ENCODE peak calls at places on chromosomes 3 and 15, in five cellular contexts. J, U, Y, V and S are unnamed samples.

GRCh38 chr3:26484140-26484539 is 138.4 kb upstream of the LRRC3B start:
- DNase-seq in J (no peak), U (peak; percentile 54), Y (no peak), V (no peak), S (no peak)

GRCh38 chr15:74725241-74725774 is at the start of gene CYP1A1:
- DNase-seq in J (no peak), U (peak; percentile 68), Y (peak; percentile 61), V (no peak), S (no peak)

GRCh38 chr15:94324117-94324826 is 92.9 kb downstream of the MCTP2 start:
- DNase-seq in J (no peak), U (peak; percentile 54), Y (peak; percentile 53), V (no peak), S (peak; percentile 70)

GRCh38 chr3:72957303-72957702 is 39.3 kb upstream of the PPP4R2 start:
- DNase-seq in J (no peak), U (no peak), Y (peak; percentile 51), V (no peak), S (peak; percentile 69)

GRCh38 chr15:35980719-35981118 is 434.8 kb upstream of the DPH6 start:
- DNase-seq in J (no peak), U (no peak), Y (no peak), V (no peak), S (no peak)

GRCh38 chr15:37109952-37110630 is 9.7 kb upstream of the MEIS2 start:
- DNase-seq in J (peak; percentile 72), U (peak; percentile 66), Y (no peak), V (no peak), S (peak; percentile 89)

GRCh38 chr15:96270581-96271172 is 59.8 kb upstream of the NR2F2 start:
- DNase-seq in J (no peak), U (no peak), Y (no peak), V (no peak), S (no peak)

GRCh38 chr3:114380233-114380645 is 86.4 kb downstream of the TIGIT start:
- DNase-seq in J (peak; percentile 8), U (no peak), Y (peak; percentile 29), V (peak; percentile 57), S (peak; percentile 87)

GRCh38 chr3:53464424-53464823 is 30.0 kb upstream of the CACNA1D start:
- DNase-seq in J (no peak), U (no peak), Y (no peak), V (no peak), S (no peak)

GRCh38 chr3:31958721-31959152 is 22.3 kb downstream of the OSBPL10 start:
- DNase-seq in J (no peak), U (peak; percentile 26), Y (no peak), V (no peak), S (no peak)

GRCh38 chr15:86061581-86061980 is 18.1 kb upstream of the AGBL1 start:
- DNase-seq in J (peak; percentile 27), U (no peak), Y (no peak), V (no peak), S (no peak)

GRCh38 chr15:86064326-86064725 is 15.3 kb upstream of the AGBL1 start:
- DNase-seq in J (no peak), U (no peak), Y (no peak), V (no peak), S (no peak)

GRCh38 chr15:86062646-86063193 is 17.0 kb upstream of the AGBL1 start:
- DNase-seq in J (no peak), U (no peak), Y (no peak), V (no peak), S (no peak)

GRCh38 chr15:86066174-86066829 is 13.4 kb upstream of the AGBL1 start:
- DNase-seq in J (no peak), U (no peak), Y (no peak), V (no peak), S (no peak)

GRCh38 chr15:86063328-86064180 is 16.1 kb upstream of the AGBL1 start:
- DNase-seq in J (no peak), U (no peak), Y (no peak), V (no peak), S (no peak)
- H3K27ac ChIP-seq in J (no peak overlapping the region), U (no peak overlapping the region), Y (no peak overlapping the region), V (no peak overlapping the region), S (no peak overlapping the region)

GRCh38 chr15:47473857-47474256 is 243.4 kb upstream of the SEMA6D start:
- DNase-seq in J (no peak), U (no peak), Y (no peak), V (no peak), S (peak; percentile 81)
- TF ChIP-seq POLR2AphosphoS5 in J (no peak), U (no peak), Y (no peak), V (peak; percentile 79), S (peak; percentile 47)

GRCh38 chr15:73560501-73561117 is 72.6 kb downstream of the NPTN start:
- DNase-seq in J (no peak), U (no peak), Y (no peak), V (no peak), S (no peak)
- H3K36me3 ChIP-seq in J (peaks cover 37% of the 10 kb centered on the region), U (peaks cover 18% of the 10 kb centered on the region), Y (peaks cover 93% of the 10 kb centered on the region), V (no peaks in the 10 kb centered on the region), S (peaks cover 88% of the 10 kb centered on the region)

DNA sequence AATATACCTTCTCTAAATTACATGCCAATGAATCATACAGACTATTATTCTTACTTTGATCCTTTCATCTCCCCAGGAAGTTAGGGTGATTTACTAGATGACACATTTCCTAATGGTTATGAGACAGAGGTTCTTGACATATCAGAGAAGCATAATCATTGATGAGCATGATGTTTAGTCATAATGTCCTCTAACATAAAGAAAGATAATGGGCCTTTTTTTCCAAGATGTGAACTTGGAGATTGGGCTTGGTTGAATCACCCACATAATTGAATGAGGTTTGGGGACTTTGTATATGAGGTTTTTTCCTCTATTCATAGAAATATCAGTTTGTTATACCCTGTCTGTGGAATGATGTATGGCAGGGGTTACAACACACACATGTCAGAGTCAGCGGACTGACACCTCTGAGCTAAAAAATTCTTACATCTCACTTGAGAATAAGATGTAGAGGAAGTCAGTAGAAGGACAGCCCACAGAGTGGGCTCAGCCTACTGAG is 69.7 kb upstream of the DCBLD2 start:
- DNase-seq in J (no peak), U (no peak), Y (no peak), V (no peak), S (no peak)
- H3K27ac ChIP-seq in J (no peak overlapping the region), U (no peak overlapping the region), Y (no peak overlapping the region), V (no peak overlapping the region), S (no peak overlapping the region)

GRCh38 chr3:123385499-123385898 is 63.4 kb downstream of the ADCY5 start:
- DNase-seq in J (no peak), U (no peak), Y (no peak), V (no peak), S (no peak)

GRCh38 chr3:123386477-123387040 is 62.3 kb downstream of the ADCY5 start:
- DNase-seq in J (no peak), U (no peak), Y (no peak), V (no peak), S (peak; percentile 61)

GRCh38 chr3:123385981-123386380 is 62.9 kb downstream of the ADCY5 start:
- DNase-seq in J (no peak), U (no peak), Y (no peak), V (no peak), S (peak; percentile 85)

GRCh38 chr3:123384256-123384655 is 64.6 kb downstream of the ADCY5 start:
- DNase-seq in J (no peak), U (no peak), Y (no peak), V (no peak), S (peak; percentile 41)

DNA sequence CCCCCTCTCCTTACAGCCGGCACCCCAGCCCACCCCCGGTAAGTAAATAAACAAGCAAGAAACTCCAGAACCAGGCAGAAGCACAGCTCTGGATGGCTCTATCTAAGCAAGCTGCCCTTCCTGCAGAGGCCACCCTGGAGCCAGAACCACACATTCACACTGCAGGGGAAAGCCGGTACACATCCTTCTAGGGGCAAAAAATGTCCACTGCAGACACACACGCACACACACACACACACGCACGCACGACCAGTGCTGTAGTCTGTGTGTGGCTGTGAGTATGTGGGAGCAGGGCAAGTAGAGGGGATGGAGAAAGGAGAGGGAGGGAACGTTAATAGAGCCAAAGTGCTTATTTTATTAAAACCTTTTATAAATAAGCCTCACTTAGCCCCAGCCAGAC is 63.8 kb downstream of the ADCY5 start:
- DNase-seq in J (no peak), U (no peak), Y (no peak), V (no peak), S (peak; percentile 93)
- TF ChIP-seq POLR2AphosphoS5 in J (no peak), U (no peak), Y (peak; percentile 55), V (no peak), S (peak; percentile 90)